ENCODE peak calls at places on chromosomes 4 and X, in ten cellular contexts. One of them, this sample, is unnamed.

GRCh38 chr4:126827669-126828068 is 805.1 kb upstream of the INTU start:
- DNase-seq in tibial nerve: no peak
- DNase-seq in iPS-NIHi11: no peak
- DNase-seq in NCI-H2081 treated with DMSO at 0.1 percent for 48 hours: no peak
- DNase-seq in HS-5: no peak
- DNase-seq in RWPE1: no peak
- DNase-seq in germinal center: no peak
- DNase-seq in stimulated activated CD8-positive, alpha-beta memory T cell treated with anti-CD3 and anti-CD28 coated beads, Interleukin-15, amount 100 ng/mL, for 4 hours: no peak
- DNase-seq in lower leg skin: no peak
- DNase-seq in heart right ventricle: no peak
- DNase-seq in this sample: no peak

GRCh38 chr4:77147400-77147782 is 9.6 kb upstream of the CCNG2 start:
- DNase-seq in HS-5: no peak
- DNase-seq in RWPE1: no peak
- DNase-seq in germinal center: no peak
- DNase-seq in lower leg skin: no peak
- DNase-seq in heart right ventricle: no peak
- DNase-seq in stimulated activated CD8-positive, alpha-beta memory T cell treated with anti-CD3 and anti-CD28 coated beads, Interleukin-15, amount 100 ng/mL, for 4 hours: no peak
- DNase-seq in NCI-H2081 treated with DMSO at 0.1 percent for 48 hours: no peak
- DNase-seq in tibial nerve: no peak
- DNase-seq in iPS-NIHi11: no peak
- DNase-seq in this sample: no peak

GRCh38 chrX:118553042-118553714 is 57.6 kb downstream of the DOCK11 start:
- DNase-seq in germinal center: no peak
- DNase-seq in tibial nerve: no peak
- DNase-seq in NCI-H2081 treated with DMSO at 0.1 percent for 48 hours: no peak
- DNase-seq in HS-5: no peak
- DNase-seq in iPS-NIHi11: no peak
- DNase-seq in RWPE1: no peak
- DNase-seq in lower leg skin: no peak
- DNase-seq in heart right ventricle: no peak
- DNase-seq in stimulated activated CD8-positive, alpha-beta memory T cell treated with anti-CD3 and anti-CD28 coated beads, Interleukin-15, amount 100 ng/mL, for 4 hours: no peak
- DNase-seq in this sample: no peak

GRCh38 chr4:54840992-54841768 is 183.4 kb downstream of the KIT start:
- DNase-seq in heart right ventricle: peak
- DNase-seq in tibial nerve: no peak
- DNase-seq in NCI-H2081 treated with DMSO at 0.1 percent for 48 hours: no peak
- DNase-seq in iPS-NIHi11: no peak
- DNase-seq in germinal center: no peak
- DNase-seq in stimulated activated CD8-positive, alpha-beta memory T cell treated with anti-CD3 and anti-CD28 coated beads, Interleukin-15, amount 100 ng/mL, for 4 hours: no peak
- DNase-seq in RWPE1: peak
- DNase-seq in lower leg skin: no peak
- DNase-seq in HS-5: no peak
- DNase-seq in this sample: no peak

GRCh38 chr4:159384017-159384416 is 281.1 kb downstream of the RAPGEF2 start:
- DNase-seq in germinal center: no peak
- DNase-seq in HS-5: no peak
- DNase-seq in stimulated activated CD8-positive, alpha-beta memory T cell treated with anti-CD3 and anti-CD28 coated beads, Interleukin-15, amount 100 ng/mL, for 4 hours: no peak
- DNase-seq in tibial nerve: no peak
- DNase-seq in heart right ventricle: no peak
- DNase-seq in iPS-NIHi11: no peak
- DNase-seq in NCI-H2081 treated with DMSO at 0.1 percent for 48 hours: no peak
- DNase-seq in lower leg skin: no peak
- DNase-seq in RWPE1: no peak
- DNase-seq in this sample: no peak

GRCh38 chr4:98710831-98711230 is 52.4 kb upstream of the TSPAN5 start:
- DNase-seq in heart right ventricle: no peak
- DNase-seq in HS-5: no peak
- DNase-seq in NCI-H2081 treated with DMSO at 0.1 percent for 48 hours: no peak
- DNase-seq in tibial nerve: no peak
- DNase-seq in lower leg skin: no peak
- DNase-seq in germinal center: no peak
- DNase-seq in RWPE1: no peak
- DNase-seq in iPS-NIHi11: no peak
- DNase-seq in stimulated activated CD8-positive, alpha-beta memory T cell treated with anti-CD3 and anti-CD28 coated beads, Interleukin-15, amount 100 ng/mL, for 4 hours: no peak
- DNase-seq in this sample: no peak

GRCh38 chrX:71098302-71098701 is 2.7 kb downstream of the FOXO4 start:
- DNase-seq in iPS-NIHi11: no peak
- DNase-seq in HS-5: no peak
- DNase-seq in tibial nerve: peak
- DNase-seq in lower leg skin: no peak
- DNase-seq in RWPE1: no peak
- DNase-seq in NCI-H2081 treated with DMSO at 0.1 percent for 48 hours: no peak
- DNase-seq in germinal center: peak
- DNase-seq in heart right ventricle: peak
- DNase-seq in stimulated activated CD8-positive, alpha-beta memory T cell treated with anti-CD3 and anti-CD28 coated beads, Interleukin-15, amount 100 ng/mL, for 4 hours: peak
- DNase-seq in this sample: no peak

GRCh38 chr4:148112231-148112982 is 329.8 kb downstream of the NR3C2 start:
- DNase-seq in germinal center: no peak
- DNase-seq in heart right ventricle: no peak
- DNase-seq in stimulated activated CD8-positive, alpha-beta memory T cell treated with anti-CD3 and anti-CD28 coated beads, Interleukin-15, amount 100 ng/mL, for 4 hours: no peak
- DNase-seq in HS-5: peak
- DNase-seq in iPS-NIHi11: no peak
- DNase-seq in NCI-H2081 treated with DMSO at 0.1 percent for 48 hours: no peak
- DNase-seq in lower leg skin: no peak
- DNase-seq in RWPE1: no peak
- DNase-seq in tibial nerve: no peak
- DNase-seq in this sample: no peak

GRCh38 chr4:152929888-152930287 is 6.2 kb upstream of the FHDC1 start:
- DNase-seq in lower leg skin: no peak
- DNase-seq in RWPE1: no peak
- DNase-seq in NCI-H2081 treated with DMSO at 0.1 percent for 48 hours: no peak
- DNase-seq in germinal center: no peak
- DNase-seq in tibial nerve: no peak
- DNase-seq in heart right ventricle: no peak
- DNase-seq in iPS-NIHi11: peak
- DNase-seq in stimulated activated CD8-positive, alpha-beta memory T cell treated with anti-CD3 and anti-CD28 coated beads, Interleukin-15, amount 100 ng/mL, for 4 hours: no peak
- DNase-seq in HS-5: no peak
- DNase-seq in this sample: no peak